ENCODE peak calls at places on chromosomes 12 and 14, in five cellular contexts. Q is HCT116, V is pancreas, J is NCI-H1092, M is GM19239. G is an unnamed sample.

GRCh38 chr12:76399040-76399439 is 50.8 kb upstream of the BBS10 start:
- DNase-seq in J (no peak), M (no peak), V (no peak), Q (no peak), G (no peak)

GRCh38 chr12:104520242-104520900 is 63.6 kb downstream of the CHST11 start:
- DNase-seq in J (peak; percentile 47), Q (no peak), M (no peak), V (no peak), G (no peak)

GRCh38 chr14:33812596-33812995 is 138.3 kb downstream of the EGLN3 start:
- DNase-seq in Q (no peak), M (no peak), V (no peak), J (no peak), G (no peak)

GRCh38 chr12:63845726-63846125 is 1.2 kb downstream of the SRGAP1 start:
- DNase-seq in J (no peak), V (no peak), M (no peak), Q (no peak), G (peak; percentile 56)

GRCh38 chr12:117580718-117581062 is 219.3 kb upstream of the NOS1 start:
- DNase-seq in M (no peak), J (no peak), Q (peak; percentile 24), V (no peak), G (peak; percentile 29)

GRCh38 chr12:2057041-2057792 is 4.4 kb downstream of the CACNA1C start:
- DNase-seq in J (peak; percentile 61), M (no peak), Q (peak; percentile 34), V (peak; percentile 12), G (peak; percentile 49)

GRCh38 chr14:31268216-31268615 is 60.6 kb upstream of the HECTD1 start:
- DNase-seq in V (no peak), Q (no peak), M (no peak), J (no peak), G (no peak)

GRCh38 chr14:49972199-49972671 is 79.4 kb downstream of the ARF6 start:
- DNase-seq in J (peak; percentile 49), M (no peak), Q (no peak), V (peak; percentile 33), G (peak; percentile 73)

GRCh38 chr12:111178194-111179081 is 190.5 kb downstream of the PHETA1 start:
- DNase-seq in M (no peak), Q (no peak), V (no peak), J (no peak), G (no peak)

GRCh38 chr14:101017209-101017608 is 113.7 kb upstream of the RTL1 start:
- DNase-seq in Q (no peak), M (no peak), J (no peak), V (no peak), G (no peak)

GRCh38 chr12:68971404-68971803 is 38.4 kb upstream of the CPM start:
- DNase-seq in Q (no peak), V (no peak), J (no peak), M (no peak), G (peak; percentile 81)

GRCh38 chr14:23284654-23285529 is 1.0 kb downstream of the HOMEZ start:
- DNase-seq in J (no peak), Q (no peak), M (no peak), V (no peak), G (no peak)

GRCh38 chr14:101374373-101375338 is 186.6 kb upstream of the DIO3 start:
- DNase-seq in Q (no peak), J (no peak), M (no peak), V (no peak), G (no peak)

GRCh38 chr14:61435563-61436337 is 114.4 kb downstream of the PRKCH start:
- DNase-seq in V (no peak), J (no peak), M (no peak), Q (no peak), G (no peak)

GRCh38 chr12:99393763-99394162 is 253.8 kb upstream of the GARIN6 start:
- DNase-seq in V (no peak), Q (no peak), M (peak; percentile 7), J (no peak), G (no peak)

GRCh38 chr14:97995038-97995437 is 1197.9 kb downstream of the VRK1 start:
- DNase-seq in Q (no peak), M (no peak), V (no peak), J (no peak), G (no peak)

GRCh38 chr12:26551385-26551784 is 281.6 kb downstream of the ITPR2 start:
- DNase-seq in M (no peak), V (no peak), Q (no peak), J (no peak), G (no peak)

GRCh38 chr14:38553586-38553985 is 297.7 kb upstream of the CLEC14A start:
- DNase-seq in V (no peak), M (no peak), J (no peak), Q (no peak), G (peak; percentile 3)

GRCh38 chr14:68753696-68754095 is 39.2 kb downstream of the ZFP36L1 start:
- DNase-seq in M (no peak), V (no peak), Q (no peak), J (no peak), G (no peak)

GRCh38 chr14:96363751-96364336 is 518 bp downstream of the GSKIP start:
- DNase-seq in Q (no peak), M (peak; percentile 4), V (peak; percentile 49), J (no peak), G (peak; percentile 75)

GRCh38 chr12:14981049-14981448 is 8.2 kb downstream of the PDE6H start:
- DNase-seq in Q (no peak), J (no peak), V (no peak), M (no peak), G (no peak)

GRCh38 chr12:51785906-51786305 is 62.6 kb downstream of the FIGNL2 start:
- DNase-seq in M (no peak), J (no peak), V (no peak), Q (no peak), G (no peak)

GRCh38 chr12:98296462-98297079 is 218.8 kb upstream of the TMPO start:
- DNase-seq in J (no peak), Q (no peak), V (no peak), M (no peak), G (no peak)

GRCh38 chr14:72904840-72905561 is 11.1 kb upstream of the DPF3 start:
- DNase-seq in Q (peak; percentile 44), M (peak; percentile 35), V (peak; percentile 41), J (peak; percentile 12), G (peak; percentile 76)

GRCh38 chr12:84756961-84757360 is 155.6 kb downstream of the SLC6A15 start:
- DNase-seq in Q (no peak), V (no peak), M (no peak), J (no peak), G (no peak)

GRCh38 chr14:37598085-37598972 is 2.9 kb downstream of the TTC6 start:
- DNase-seq in J (peak; percentile 55), Q (no peak), M (no peak), V (no peak), G (no peak)

GRCh38 chr12:64571346-64571745 is 38.9 kb upstream of the RASSF3 start:
- DNase-seq in J (no peak), Q (no peak), V (no peak), M (no peak), G (no peak)

GRCh38 chr12:105852496-105852895 is 286.3 kb downstream of the NUAK1 start:
- DNase-seq in J (no peak), Q (no peak), V (no peak), M (no peak), G (no peak)

GRCh38 chr14:75334191-75335051 is 55.8 kb downstream of the FOS start:
- DNase-seq in Q (no peak), V (no peak), M (no peak), J (no peak), G (peak; percentile 3)

GRCh38 chr12:68451261-68452091 is 119.3 kb upstream of the MDM1 start:
- DNase-seq in J (peak; percentile 8), M (peak; percentile 28), V (no peak), Q (no peak), G (peak; percentile 31)

GRCh38 chr14:91061309-91061887 is 957 bp upstream of the RPS6KA5 start:
- DNase-seq in Q (no peak), M (no peak), J (no peak), V (no peak), G (no peak)

GRCh38 chr12:25590021-25590721 is 37.1 kb upstream of the LMNTD1 start:
- DNase-seq in M (no peak), V (no peak), Q (no peak), J (no peak), G (no peak)

GRCh38 chr12:31853520-31853919 is 105.7 kb upstream of the RESF1 start:
- DNase-seq in V (no peak), Q (no peak), M (no peak), J (no peak), G (no peak)

GRCh38 chr14:76138758-76139723 is 12.7 kb upstream of the GPATCH2L start:
- DNase-seq in Q (no peak), J (no peak), V (no peak), M (no peak), G (no peak)

GRCh38 chr12:2240984-2241383 is 188.2 kb downstream of the CACNA1C start:
- DNase-seq in J (no peak), Q (no peak), V (no peak), M (no peak), G (no peak)

G was measured in kidney tubule cell.